ENCODE peak calls at places on chromosome 22, in seven cellular contexts. R is HCT116, N is SK-N-SH, P is K562, U is HepG2, C is H1, Q is GM12878. Z is an unnamed sample.

GRCh38 chr22:41780714-41781507 is 19.6 kb upstream of the CCDC134 start:
- DNase-seq in N (no peak), R (no peak), C (no peak), Q (peak), U (peak), P (peak), Z (no peak)

GRCh38 chr22:47593911-47594311 is 831.5 kb downstream of the TBC1D22A start:
- DNase-seq in R (no peak), N (no peak), Q (no peak), U (no peak), C (no peak), P (no peak), Z (no peak)

GRCh38 chr22:27987557-27987956 is 68.5 kb upstream of the PITPNB start:
- DNase-seq in N (no peak), Q (no peak), C (no peak), P (no peak), U (no peak), R (no peak), Z (no peak)

GRCh38 chr22:27461470-27461869 is 340.1 kb downstream of the MN1 start:
- DNase-seq in N (no peak), R (no peak), U (no peak), P (no peak), Q (no peak), C (no peak), Z (peak)

GRCh38 chr22:21994881-21995444 is 12.4 kb upstream of the TOP3B start:
- DNase-seq in Q (no peak), C (no peak), U (no peak), P (no peak), R (no peak), N (no peak), Z (no peak)

GRCh38 chr22:43654271-43654670 is 157.8 kb downstream of the EFCAB6 start:
- DNase-seq in N (no peak), C (no peak), Q (no peak), U (no peak), R (no peak), P (no peak), Z (no peak)

GRCh38 chr22:44211256-44211945 is 30.7 kb downstream of the PARVG start:
- DNase-seq in C (no peak), Q (no peak), N (no peak), U (no peak), R (no peak), P (no peak), Z (no peak)

GRCh38 chr22:46609724-46610161 is 10.4 kb upstream of the GRAMD4 start:
- DNase-seq in C (no peak), R (no peak), P (no peak), U (no peak), N (no peak), Q (no peak), Z (no peak)

GRCh38 chr22:28444659-28445058 is 235.0 kb downstream of the TTC28 start:
- DNase-seq in P (no peak), R (no peak), N (no peak), Q (no peak), C (no peak), U (no peak), Z (no peak)

GRCh38 chr22:44968736-44969135 is 41.1 kb downstream of the PHF21B start:
- DNase-seq in N (no peak), P (peak), U (no peak), C (no peak), Q (no peak), R (no peak), Z (no peak)

GRCh38 chr22:34301569-34301968 is 381.3 kb upstream of the LARGE1 start:
- DNase-seq in U (no peak), N (no peak), C (no peak), Q (no peak), P (no peak), R (no peak), Z (no peak)

GRCh38 chr22:25702571-25703167 is 39.3 kb upstream of the MYO18B start:
- DNase-seq in N (no peak), U (no peak), C (no peak), P (no peak), R (no peak), Q (peak), Z (no peak)

GRCh38 chr22:47698906-47699305 is 936.5 kb downstream of the TBC1D22A start:
- DNase-seq in N (no peak), P (no peak), C (peak), R (no peak), U (no peak), Q (no peak), Z (no peak)

GRCh38 chr22:29030618-29031235 is 30.9 kb downstream of the C22orf31 start:
- DNase-seq in Q (no peak), P (peak), R (peak), N (peak), C (peak), U (peak), Z (no peak)

GRCh38 chr22:35627267-35628041 is 10.3 kb upstream of the MB start:
- DNase-seq in C (peak), Q (no peak), P (no peak), N (peak), U (peak), R (peak), Z (peak)

GRCh38 chr22:47213571-47214230 is 451.3 kb downstream of the TBC1D22A start:
- DNase-seq in R (peak), Q (no peak), N (peak), P (peak), C (peak), U (peak), Z (no peak)

GRCh38 chr22:26927841-26928240 is 270.5 kb downstream of the MIAT start:
- DNase-seq in C (no peak), Q (no peak), N (no peak), R (no peak), U (no peak), P (no peak), Z (no peak)

GRCh38 chr22:33577862-33578411 is 342.3 kb downstream of the LARGE1 start:
- DNase-seq in N (peak), C (no peak), R (no peak), U (peak), Q (no peak), P (no peak), Z (no peak)

GRCh38 chr22:26666035-26666338 is 8.6 kb downstream of the MIAT start:
- DNase-seq in Q (no peak), U (no peak), R (no peak), P (no peak), N (no peak), C (no peak), Z (no peak)

GRCh38 chr22:45426387-45426786 is 12.9 kb downstream of the RIBC2 start:
- DNase-seq in R (no peak), U (no peak), N (no peak), Q (no peak), P (no peak), C (no peak), Z (no peak)

GRCh38 chr22:42076764-42077485 is 2.6 kb upstream of the SMDT1 start:
- DNase-seq in N (no peak), Q (no peak), C (no peak), P (no peak), R (no peak), U (no peak), Z (no peak)

GRCh38 chr22:28582806-28583205 is 96.8 kb downstream of the TTC28 start:
- DNase-seq in N (peak), P (no peak), Q (no peak), R (no peak), U (no peak), C (no peak), Z (no peak)

GRCh38 chr22:46547179-46547882 is 9.9 kb upstream of the CELSR1 start:
- DNase-seq in C (no peak), N (no peak), P (no peak), Q (no peak), R (no peak), U (no peak), Z (no peak)

GRCh38 chr22:43850529-43850928 is 11.8 kb downstream of the SULT4A1 start:
- DNase-seq in Q (no peak), N (no peak), U (no peak), C (no peak), R (no peak), P (no peak), Z (no peak)

GRCh38 chr22:44889233-44889878 is 120.4 kb downstream of the PHF21B start:
- DNase-seq in R (no peak), Q (no peak), U (no peak), N (peak), P (peak), C (no peak), Z (peak)

GRCh38 chr22:43726296-43726695 is 85.8 kb downstream of the EFCAB6 start:
- DNase-seq in N (no peak), P (no peak), R (no peak), C (no peak), Q (no peak), U (no peak), Z (no peak)

GRCh38 chr22:21876486-21877176 is 9.2 kb upstream of the MAPK1 start:
- DNase-seq in N (peak), C (no peak), U (no peak), R (no peak), Q (no peak), P (peak), Z (no peak)

DNA sequence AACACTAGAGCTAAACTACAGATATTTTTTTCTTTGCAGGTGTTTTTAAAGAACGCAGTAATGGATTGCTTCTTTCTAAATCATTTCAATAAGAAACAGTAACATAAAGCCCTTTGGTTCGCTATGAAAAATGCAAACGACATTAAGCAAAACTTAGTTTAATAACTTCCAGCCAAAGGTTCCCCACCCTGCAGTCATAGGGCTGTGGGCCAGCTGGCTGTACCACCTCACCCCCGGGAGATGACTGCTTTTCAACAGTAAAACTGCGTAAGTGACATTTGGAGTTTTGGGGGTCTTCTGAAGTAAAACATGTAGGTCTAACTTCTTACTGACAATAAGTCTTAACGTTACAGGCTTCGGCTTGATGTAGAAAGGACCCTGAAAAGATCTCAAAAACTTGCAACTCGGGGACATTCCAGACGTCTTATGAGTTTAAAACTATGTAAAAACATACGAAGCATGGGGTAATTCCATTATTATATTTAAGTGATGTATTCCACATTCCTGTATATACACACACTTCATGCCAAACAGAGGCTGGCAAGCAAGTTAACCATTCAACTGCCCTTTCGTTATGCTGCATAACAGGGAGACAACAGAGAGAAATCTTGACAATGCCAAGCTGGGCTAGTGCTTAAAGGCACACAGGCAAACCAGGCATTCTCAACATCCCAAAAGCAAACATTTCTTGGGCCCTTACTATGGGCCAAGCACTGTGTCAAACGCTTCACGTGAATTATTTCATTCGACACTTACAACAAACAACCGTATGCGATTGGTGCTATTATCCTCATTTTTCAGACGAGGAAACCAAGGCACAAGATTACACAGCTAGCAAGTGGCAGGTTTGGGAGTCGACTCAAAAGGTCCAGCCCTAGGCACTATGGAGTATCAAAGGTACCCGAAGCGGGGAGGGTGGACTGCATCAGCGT is 1.2 kb downstream of the MRTFA start:
- DNase-seq in P (no peak), C (no peak), R (no peak), U (no peak), N (no peak), Q (no peak), Z (no peak)
- TF ChIP-seq JUND in P (no peak), C (no peak), R (no peak), U (no peak), N (no peak), Q (no peak), Z (no peak)

DNA sequence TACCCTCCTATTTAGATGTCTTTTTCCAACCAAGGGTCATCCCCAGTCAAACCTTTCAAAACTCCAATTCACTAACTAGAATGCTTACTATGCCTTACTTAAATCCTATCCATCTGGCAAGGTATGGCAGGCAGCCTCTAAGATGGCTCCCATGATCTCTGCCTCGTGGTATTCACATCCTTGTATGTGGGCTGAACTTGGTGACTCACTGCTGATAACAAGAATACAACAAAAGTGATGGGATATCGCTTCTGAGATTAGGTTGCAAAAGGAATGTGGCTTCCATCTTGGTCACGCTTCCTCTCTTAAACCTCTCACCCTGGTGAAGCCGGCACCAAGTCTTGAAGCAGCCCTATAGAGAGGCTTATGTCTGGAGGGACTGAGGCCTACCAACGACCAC is 29.6 kb upstream of the UPB1 start:
- DNase-seq in U (peak), C (no peak), N (no peak), P (no peak), R (peak), Q (no peak), Z (no peak)
- TF ChIP-seq JUND in U (no peak), C (no peak), N (no peak), P (peak), R (no peak), Q (no peak), Z (no peak)

GRCh38 chr22:38228873-38229740 is 27.3 kb downstream of the MAFF start:
- DNase-seq in Q (no peak), C (no peak), R (peak), P (no peak), U (peak), N (no peak), Z (peak)
- TF ChIP-seq JUND in Q (no peak), C (no peak), R (peak), P (no peak), U (no peak), N (no peak), Z (no peak)

GRCh38 chr22:49008682-49009235 is 818.9 kb downstream of the BRD1 start:
- DNase-seq in R (no peak), P (no peak), U (no peak), Q (no peak), C (peak), N (no peak), Z (no peak)
- TF ChIP-seq JUND in R (no peak), P (no peak), U (no peak), Q (no peak), C (no peak), N (no peak), Z (no peak)

GRCh38 chr22:39624501-39624821 is 53.9 kb downstream of the CACNA1I start:
- DNase-seq in U (no peak), P (no peak), Q (no peak), R (no peak), N (no peak), C (no peak), Z (no peak)

GRCh38 chr22:39622881-39623367 is 52.4 kb downstream of the CACNA1I start:
- DNase-seq in Q (no peak), P (peak), U (peak), C (peak), R (peak), N (peak), Z (peak)

GRCh38 chr22:39623603-39624500 is 53.3 kb downstream of the CACNA1I start:
- DNase-seq in R (no peak), Q (no peak), U (no peak), C (no peak), N (no peak), P (no peak), Z (no peak)

GRCh38 chr22:39620924-39621690 is 50.6 kb downstream of the CACNA1I start:
- DNase-seq in N (no peak), P (no peak), U (no peak), C (no peak), R (no peak), Q (no peak), Z (no peak)

DNA sequence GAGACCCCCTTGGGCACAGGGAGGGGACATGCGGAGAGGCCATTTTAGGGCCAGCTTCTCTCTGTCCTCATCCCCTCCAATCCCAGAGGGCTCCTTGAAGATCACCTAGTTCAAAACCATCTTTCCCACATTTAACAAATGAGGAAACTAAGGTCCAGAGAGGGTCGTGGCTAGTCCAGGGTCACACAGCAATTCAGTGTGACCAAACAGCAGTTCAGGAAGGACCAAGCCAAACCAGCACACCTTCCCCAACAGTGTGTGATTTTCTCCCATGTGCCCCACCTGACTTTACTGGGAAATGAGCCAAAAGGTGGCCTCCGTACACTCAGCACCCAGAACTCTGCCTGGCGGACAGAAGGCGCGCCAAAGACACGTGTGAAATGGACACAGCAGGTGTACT is 51.3 kb downstream of the CACNA1I start:
- DNase-seq in Q (no peak), C (no peak), N (no peak), P (no peak), U (no peak), R (no peak), Z (no peak)
- TF ChIP-seq JUND in Q (no peak), C (no peak), N (no peak), P (no peak), U (no peak), R (no peak), Z (no peak)

GRCh38 chr22:38761202-38762162 is 5.7 kb upstream of the SUN2 start:
- DNase-seq in C (no peak), U (no peak), R (no peak), Q (no peak), N (no peak), P (no peak), Z (no peak)
- TF ChIP-seq JUND in C (no peak), U (no peak), R (no peak), Q (no peak), N (no peak), P (no peak), Z (no peak)

GRCh38 chr22:31036671-31037550 is 44.2 kb upstream of the SMTN start:
- DNase-seq in C (no peak), N (no peak), Q (no peak), P (no peak), R (no peak), U (no peak), Z (peak)
- TF ChIP-seq JUND in C (no peak), N (no peak), Q (no peak), P (no peak), R (no peak), U (no peak), Z (peak)

GRCh38 chr22:37545703-37546435 is 14.4 kb upstream of the CDC42EP1 start:
- DNase-seq in C (peak), N (no peak), Q (no peak), U (peak), P (peak), R (no peak), Z (peak)
- TF ChIP-seq JUND in C (no peak), N (no peak), Q (no peak), U (peak), P (no peak), R (no peak), Z (no peak)

GRCh38 chr22:20271114-20271994 is 3.2 kb upstream of the RTN4R start:
- DNase-seq in U (no peak), N (no peak), R (no peak), P (no peak), C (no peak), Q (no peak), Z (no peak)
- TF ChIP-seq JUND in U (no peak), N (no peak), R (no peak), P (no peak), C (no peak), Q (no peak), Z (no peak)

DNA sequence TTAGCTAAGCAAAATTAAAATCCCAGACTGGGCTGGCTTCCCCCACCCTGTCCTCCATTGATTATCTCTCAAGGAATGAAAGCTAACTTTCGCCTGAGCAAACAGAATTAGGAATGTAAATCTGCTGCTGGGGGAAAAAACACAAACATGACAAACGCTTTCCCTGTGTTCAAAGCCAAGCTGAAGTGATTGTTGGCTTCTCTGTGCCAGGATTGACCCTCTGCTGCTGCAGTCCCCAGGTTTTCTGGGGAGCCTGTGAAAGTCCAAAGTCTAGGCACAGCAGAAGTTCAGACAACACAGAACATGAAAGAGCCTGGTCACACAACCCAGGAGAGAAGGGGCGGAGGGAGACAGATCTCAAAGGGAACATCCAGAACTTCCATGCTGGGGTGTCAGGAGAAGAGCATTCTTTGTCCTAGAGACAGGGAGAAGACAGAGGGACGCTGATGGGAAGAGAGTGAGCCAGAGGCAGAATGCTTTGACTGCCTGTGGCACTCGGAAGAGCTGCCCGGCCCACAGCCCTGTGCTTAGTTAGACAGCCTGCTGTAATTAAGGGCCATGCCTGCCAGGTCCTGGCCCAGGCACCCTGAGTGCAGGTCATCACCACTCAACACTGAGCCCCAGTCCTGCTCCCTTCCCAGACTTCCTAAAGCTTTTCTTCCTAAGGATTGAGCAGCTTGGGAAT is 6.9 kb downstream of the PATZ1 start:
- DNase-seq in R (no peak), N (no peak), C (no peak), P (no peak), Q (no peak), U (peak), Z (no peak)
- TF ChIP-seq JUND in R (no peak), N (no peak), C (no peak), P (no peak), Q (no peak), U (no peak), Z (no peak)